ENCODE peak calls at places on chromosomes 12 and 14, in five cellular contexts. M is A549, Q is OCI-LY7, J is tibial nerve, N is lower lobe of right lung. X is an unnamed sample.

GRCh38 chr14:93317836-93318807 is 14.7 kb downstream of the BTBD7 start:
- DNase-seq in M (peak), N (no peak), J (no peak), Q (no peak), X (peak)

GRCh38 chr14:54653764-54654469 is 87.0 kb downstream of the SAMD4A start:
- DNase-seq in N (no peak), M (peak), J (peak), Q (no peak), X (peak)

GRCh38 chr12:13941258-13942249 is 39.8 kb downstream of the GRIN2B start:
- DNase-seq in N (no peak), J (peak), Q (peak), M (peak), X (peak)

GRCh38 chr12:121811434-121812319 is 7.9 kb downstream of the SETD1B start:
- DNase-seq in J (peak), N (peak), M (peak), Q (peak), X (no peak)

GRCh38 chr12:65731771-65732170 is 92.5 kb upstream of the HMGA2 start:
- DNase-seq in Q (no peak), N (no peak), J (no peak), M (no peak), X (no peak)

GRCh38 chr14:28766505-28767238 is at the start of gene FOXG1:
- DNase-seq in M (peak), J (no peak), Q (no peak), N (peak), X (no peak)

GRCh38 chr14:60488175-60488574 is 2.3 kb upstream of the C14orf39 start:
- DNase-seq in J (no peak), N (no peak), M (no peak), Q (no peak), X (no peak)

GRCh38 chr12:104695453-104696148 is 238.9 kb downstream of the CHST11 start:
- DNase-seq in J (no peak), N (no peak), Q (peak), M (no peak), X (peak)

GRCh38 chr14:82075566-82075965 is 541.9 kb upstream of the SEL1L start:
- DNase-seq in J (peak), N (no peak), Q (peak), M (no peak), X (no peak)

GRCh38 chr12:95412826-95413311 is 61.1 kb upstream of the METAP2 start:
- DNase-seq in Q (no peak), J (no peak), M (no peak), N (no peak), X (peak)

GRCh38 chr12:12974211-12974610 is 22.2 kb upstream of the GPRC5D start:
- DNase-seq in N (no peak), J (no peak), Q (no peak), M (no peak), X (no peak)

GRCh38 chr12:123076604-123077297 is 74.1 kb downstream of the PITPNM2 start:
- DNase-seq in J (no peak), Q (no peak), N (no peak), M (no peak), X (no peak)

GRCh38 chr12:82359115-82359478 is 768 bp downstream of the METTL25 start:
- DNase-seq in J (no peak), N (no peak), Q (peak), M (no peak), X (peak)

GRCh38 chr12:130666645-130667044 is 49.5 kb downstream of the RIMBP2 start:
- DNase-seq in N (no peak), Q (no peak), J (no peak), M (no peak), X (no peak)

GRCh38 chr14:37197421-37198272 is at the start of gene MIPOL1:
- DNase-seq in N (peak), M (peak), Q (no peak), J (peak), X (peak)

GRCh38 chr14:102007916-102008418 is 43.6 kb downstream of the DYNC1H1 start:
- DNase-seq in J (no peak), M (no peak), Q (no peak), N (no peak), X (no peak)

GRCh38 chr14:60757617-60758016 is 23.1 kb downstream of the MNAT1 start:
- DNase-seq in N (no peak), J (no peak), M (no peak), Q (no peak), X (peak)

GRCh38 chr14:59278111-59278510 is 89.6 kb downstream of the DAAM1 start:
- DNase-seq in N (no peak), Q (no peak), J (no peak), M (peak), X (peak)

GRCh38 chr14:30528778-30529642 is 29.9 kb upstream of the G2E3 start:
- DNase-seq in N (no peak), J (no peak), M (no peak), Q (no peak), X (no peak)

GRCh38 chr12:108313609-108314331 is 25.3 kb downstream of the CMKLR1 start:
- DNase-seq in M (no peak), N (peak), Q (peak), J (peak), X (no peak)

GRCh38 chr12:108312885-108313203 is 26.3 kb downstream of the CMKLR1 start:
- DNase-seq in Q (no peak), N (peak), M (no peak), J (no peak), X (no peak)

GRCh38 chr12:108311605-108312004 is 27.5 kb downstream of the CMKLR1 start:
- DNase-seq in Q (no peak), N (no peak), J (no peak), M (no peak), X (no peak)

GRCh38 chr12:108313236-108313608 is 25.9 kb downstream of the CMKLR1 start:
- DNase-seq in J (no peak), N (no peak), M (no peak), Q (no peak), X (no peak)

DNA sequence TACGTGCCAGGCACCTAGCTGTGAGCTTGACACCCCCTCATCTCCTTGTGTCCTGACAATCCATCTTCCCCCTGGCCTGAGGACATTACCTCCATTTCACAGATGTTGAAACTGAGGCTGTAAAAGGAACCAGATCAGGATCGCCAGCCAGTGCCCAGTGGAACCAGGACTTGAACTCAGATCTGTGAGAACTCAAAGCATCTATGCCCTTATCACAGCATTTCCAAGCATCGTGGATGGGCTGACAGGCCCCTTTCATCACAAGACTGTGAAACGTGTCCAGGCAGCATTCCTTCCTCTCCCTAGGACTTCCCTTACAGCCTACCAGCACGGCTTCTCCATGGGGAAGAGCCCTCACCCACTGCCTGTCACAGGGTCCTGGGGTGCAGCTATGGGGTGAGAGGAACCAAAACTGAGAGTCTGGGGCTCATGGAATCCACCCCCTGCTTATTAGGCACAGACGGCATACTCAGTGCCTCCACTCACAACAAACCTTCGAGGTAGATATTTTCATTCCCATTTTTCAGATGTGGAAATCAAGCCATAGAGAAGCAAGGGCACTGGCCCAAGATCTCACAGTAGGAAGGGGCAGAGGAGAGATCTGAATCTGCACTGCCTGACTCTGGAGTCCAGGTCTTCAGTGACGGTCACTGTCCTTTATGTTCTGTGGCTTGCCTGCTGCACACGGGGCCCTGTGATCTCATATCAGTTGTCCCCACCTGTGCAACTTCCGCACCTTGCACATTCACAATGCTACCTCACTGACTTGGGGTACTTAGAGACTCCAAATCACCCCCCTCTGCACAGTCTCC is 26.8 kb downstream of the CMKLR1 start:
- DNase-seq in Q (no peak), N (no peak), J (no peak), M (no peak), X (no peak)
- H3K27ac ChIP-seq in Q (no peak), N (peak), J (peak), M (no peak), X (no peak)

DNA sequence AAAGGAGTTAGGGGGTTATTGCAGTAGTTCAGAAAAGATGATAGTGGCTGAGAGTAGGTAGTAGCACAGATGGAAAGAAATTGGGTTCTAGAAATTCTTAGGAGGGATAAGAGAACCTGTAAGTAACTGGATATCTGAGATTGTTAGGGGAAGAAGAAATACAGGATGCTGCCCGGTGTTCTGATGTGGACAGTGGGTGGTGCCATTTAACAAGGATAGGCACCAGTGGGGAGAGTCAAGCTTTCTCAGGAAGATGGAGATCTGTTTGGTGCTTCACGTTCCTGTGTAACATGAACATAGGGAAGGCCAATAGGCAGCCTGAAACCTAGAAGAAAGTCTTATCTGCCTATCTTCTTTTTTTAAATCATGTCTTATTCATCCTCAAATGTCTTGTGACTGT is 245.9 kb downstream of the NPAS3 start:
- DNase-seq in N (no peak), M (peak), Q (no peak), J (no peak), X (no peak)
- TF ChIP-seq CTCF in N (peak), M (no peak), Q (peak), J (no peak), X (peak)

GRCh38 chr12:4030938-4031702 is 157.9 kb upstream of the PARP11 start:
- DNase-seq in N (peak), J (peak), Q (no peak), M (peak), X (peak)
- H3K4me3 ChIP-seq in N (peak), J (peak), Q (no peak), M (peak), X (peak)

DNA sequence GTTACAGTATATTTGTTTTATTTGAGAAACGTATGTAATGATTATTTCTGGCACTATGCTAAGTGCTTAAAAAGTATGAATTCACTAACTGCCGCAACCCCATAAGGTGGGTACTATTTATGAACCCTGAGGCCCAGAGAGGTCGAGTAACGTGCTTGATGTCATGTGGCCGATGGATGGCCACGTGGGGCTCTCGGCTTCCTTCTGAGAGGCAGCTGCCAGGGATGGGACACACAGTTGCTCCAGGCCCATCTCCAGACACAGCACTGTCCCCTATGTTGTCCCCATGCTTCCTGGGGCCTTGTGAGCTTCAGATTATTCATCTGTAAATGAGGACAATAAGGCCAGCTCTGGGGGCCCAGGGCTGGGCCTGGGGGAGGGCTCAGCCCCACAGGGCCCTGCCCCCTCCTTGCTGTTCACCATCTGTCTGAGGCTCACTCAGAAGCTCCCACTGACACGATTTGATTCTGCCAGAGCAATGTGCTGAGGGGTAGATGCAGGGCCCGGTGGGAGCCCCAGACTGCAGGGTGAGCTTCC is 115.0 kb downstream of the CALM1 start:
- DNase-seq in M (no peak), Q (no peak), J (no peak), N (no peak), X (no peak)
- H3K27ac ChIP-seq in M (peak), Q (no peak), J (peak), N (no peak), X (no peak)

GRCh38 chr12:22684526-22685118 is 59.7 kb downstream of the ETNK1 start:
- DNase-seq in Q (peak), J (no peak), N (no peak), M (peak), X (peak)
- TF ChIP-seq CTCF in Q (peak), J (peak), N (peak), M (peak), X (peak)

GRCh38 chr14:52068741-52069616 is at the start of gene NID2:
- DNase-seq in M (peak), N (peak), Q (no peak), J (peak), X (peak)

GRCh38 chr14:52071675-52072074 is 2.8 kb upstream of the NID2 start:
- DNase-seq in Q (no peak), M (no peak), N (no peak), J (no peak), X (peak)

GRCh38 chr14:52064174-52064573 is 4.7 kb downstream of the NID2 start:
- DNase-seq in Q (no peak), M (no peak), N (no peak), J (no peak), X (no peak)

GRCh38 chr14:52069617-52070431 is 965 bp upstream of the NID2 start:
- DNase-seq in N (no peak), M (no peak), J (no peak), Q (no peak), X (peak)

GRCh38 chr14:52067873-52068740 is 752 bp downstream of the NID2 start:
- DNase-seq in N (no peak), J (no peak), M (no peak), Q (no peak), X (peak)
- H3K4me3 ChIP-seq in N (peak), J (peak), M (peak), Q (no peak), X (peak)

GRCh38 chr14:67982711-67983608 is 163.4 kb downstream of the RAD51B start:
- DNase-seq in N (no peak), J (no peak), M (no peak), Q (no peak), X (peak)

GRCh38 chr14:67984274-67984673 is 164.7 kb downstream of the RAD51B start:
- DNase-seq in Q (no peak), N (no peak), J (no peak), M (no peak), X (peak)

DNA sequence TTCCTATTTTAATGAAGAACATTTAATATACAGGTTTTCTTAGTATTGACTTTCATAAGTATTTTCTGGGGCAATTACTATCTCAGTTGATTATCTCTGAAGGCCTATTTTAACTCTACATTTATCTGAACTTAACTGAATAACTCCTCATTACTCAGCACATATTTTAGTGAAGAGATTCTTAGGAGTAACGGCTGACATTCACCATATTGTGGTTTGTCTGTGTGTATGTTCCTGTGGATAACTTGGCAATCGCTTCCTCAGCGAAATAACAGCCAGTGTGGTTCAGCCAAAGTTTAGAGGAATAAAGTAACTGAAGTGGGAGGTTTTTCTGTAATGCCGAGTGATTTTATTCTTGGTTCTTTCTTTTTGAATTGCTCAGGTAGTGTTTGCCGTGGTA is 168.0 kb downstream of the RAD51B start:
- DNase-seq in M (no peak), N (no peak), Q (no peak), J (no peak), X (peak)
- H3K27ac ChIP-seq in M (no peak), N (peak), Q (no peak), J (peak), X (peak)

GRCh38 chr14:86038401-86038985 is 508.5 kb downstream of the FLRT2 start:
- DNase-seq in M (peak), J (no peak), Q (peak), N (peak), X (peak)

DNA sequence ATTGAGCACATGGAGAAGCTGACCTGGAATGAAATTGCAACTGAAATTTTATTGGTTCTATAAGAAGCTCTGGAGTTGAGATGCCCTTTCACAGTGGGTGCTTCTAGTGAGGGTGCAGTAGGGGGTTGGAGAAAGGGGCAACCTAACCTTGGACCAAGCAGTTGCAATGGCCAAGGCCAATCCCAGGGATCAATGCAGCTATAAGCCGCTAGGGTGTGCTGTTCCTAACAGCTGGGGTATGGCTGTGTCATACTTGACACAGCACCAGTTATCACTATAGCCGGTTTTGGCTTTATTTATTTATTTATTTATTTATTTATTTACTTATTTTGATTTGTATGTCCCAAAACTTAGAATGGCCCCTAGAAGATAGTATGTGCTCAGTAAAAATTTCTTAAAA is 505.9 kb downstream of the FLRT2 start:
- DNase-seq in J (no peak), N (no peak), M (peak), Q (peak), X (no peak)
- TF ChIP-seq CTCF in J (no peak), N (peak), M (no peak), Q (peak), X (no peak)

GRCh38 chr12:6047249-6048227 is 76.9 kb downstream of the VWF start:
- DNase-seq in J (no peak), N (no peak), M (no peak), Q (no peak), X (peak)
- H3K4me3 ChIP-seq in J (no peak), N (no peak), M (no peak), Q (no peak), X (no peak)

DNA sequence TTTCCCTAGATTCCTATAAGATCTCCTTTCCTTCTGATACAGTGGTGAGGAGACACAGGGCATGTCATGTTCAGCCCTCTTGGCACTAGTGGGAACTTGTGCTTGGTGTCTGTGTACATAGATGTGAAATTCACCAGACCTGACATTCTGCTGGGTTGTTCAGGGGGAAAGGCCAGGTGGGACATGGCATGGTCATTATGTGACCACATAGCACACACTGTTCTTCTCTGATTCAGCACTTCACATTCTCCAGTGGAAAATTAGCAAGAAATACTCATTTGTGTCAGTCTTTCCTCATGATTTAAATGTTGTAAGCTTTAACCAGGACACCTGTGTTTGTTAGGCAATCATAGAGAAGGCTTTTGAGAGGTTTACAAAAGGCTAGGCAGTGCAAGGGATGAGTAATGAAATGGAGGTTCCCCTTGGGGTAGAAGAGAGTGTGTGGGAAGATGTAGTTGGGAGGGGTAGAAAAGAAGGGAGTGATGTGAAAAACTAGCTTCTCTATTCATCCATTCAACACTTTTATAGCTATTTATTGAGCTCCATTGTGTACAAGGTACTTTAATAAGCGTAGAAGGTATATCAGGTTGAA is 202.4 kb upstream of the IGF1 start:
- DNase-seq in J (peak), M (no peak), N (no peak), Q (no peak), X (no peak)
- H3K27ac ChIP-seq in J (peak), M (no peak), N (no peak), Q (no peak), X (no peak)

X was measured in astrocyte.